ENCODE peak calls at places on chromosome 4, in four cellular contexts. S is astrocyte; Z is CD8-positive, alpha-beta memory T cell; I is fibroblast of lung. Q is an unnamed sample.

GRCh38 chr4:166174717-166175510 is 301.9 kb downstream of the TLL1 start:
- DNase-seq in S (peak), Z (no peak), I (peak), Q (peak)

GRCh38 chr4:161799687-161800086 is 364.1 kb downstream of the FSTL5 start:
- DNase-seq in I (peak), S (peak), Z (no peak), Q (peak)

GRCh38 chr4:1674682-1675081 is 9.4 kb downstream of the FAM53A start:
- DNase-seq in S (no peak), I (no peak), Z (no peak), Q (peak)

GRCh38 chr4:25527044-25527443 is 128.6 kb upstream of the SLC34A2 start:
- DNase-seq in S (no peak), I (no peak), Z (no peak), Q (peak)

GRCh38 chr4:36323801-36324419 is 42.5 kb downstream of the DTHD1 start:
- DNase-seq in Z (no peak), S (no peak), I (no peak), Q (no peak)

GRCh38 chr4:39706334-39706733 is 8.4 kb downstream of the UBE2K start:
- DNase-seq in S (peak), Z (no peak), I (peak), Q (peak)

GRCh38 chr4:179626687-179627086 is 2184.4 kb upstream of the AGA start:
- DNase-seq in S (no peak), I (no peak), Z (no peak), Q (no peak)

GRCh38 chr4:147714575-147715401 is 17.1 kb upstream of the ARHGAP10 start:
- DNase-seq in S (peak), I (peak), Z (no peak), Q (peak)

GRCh38 chr4:182338059-182338458 is 94.9 kb downstream of the TENM3 start:
- DNase-seq in Z (no peak), S (peak), I (peak), Q (peak)

GRCh38 chr4:1012031-1012739 is 759 bp downstream of the FGFRL1 start:
- DNase-seq in I (peak), Z (peak), S (peak), Q (peak)

GRCh38 chr4:186566068-186566467 is 10.7 kb upstream of the MTNR1A start:
- DNase-seq in I (no peak), Z (no peak), S (no peak), Q (no peak)

Q was measured in iris pigment epithelial cell.